ENCODE peak calls at places on chromosomes 5 and 9, in six cellular contexts. W, A, Y, Q, N and Z are unnamed samples. For H3K36me3 and H3K27me3, the result is how much of the 10 kb centered on the place peaks cover.

GRCh38 chr5:127213231-127213630 is 77.4 kb upstream of the MEGF10 start:
- DNase-seq in W (no peak), A (no peak), Y (no peak), Q (no peak), N (no peak), Z (no peak)

GRCh38 chr5:123610665-123611406 is 98.9 kb downstream of the CSNK1G3 start:
- DNase-seq in W (peak), A (no peak), Y (peak), Q (peak), N (no peak), Z (peak)

GRCh38 chr9:4969130-4969529 is 15.9 kb upstream of the JAK2 start:
- DNase-seq in W (no peak), A (no peak), Y (no peak), Q (no peak), N (no peak), Z (no peak)

GRCh38 chr5:71828641-71829040 is 109.6 kb downstream of the CARTPT start:
- DNase-seq in W (no peak), A (no peak), Y (peak), Q (no peak), N (no peak), Z (peak)

GRCh38 chr9:73270967-73271722 is 119.5 kb downstream of the ANXA1 start:
- DNase-seq in W (no peak), A (no peak), Y (peak), Q (no peak), N (no peak), Z (no peak)

GRCh38 chr5:105503950-105504349 is 1941.4 kb upstream of the NUDT12 start:
- DNase-seq in W (no peak), A (no peak), Y (peak), Q (no peak), N (no peak), Z (no peak)

GRCh38 chr9:100217536-100217935 is 118.5 kb downstream of the INVS start:
- DNase-seq in W (no peak), A (no peak), Y (no peak), Q (peak), N (no peak), Z (no peak)

GRCh38 chr5:59832577-59833301 is 60.8 kb downstream of the PDE4D start:
- DNase-seq in W (no peak), A (no peak), Y (no peak), Q (no peak), N (no peak), Z (no peak)

GRCh38 chr5:115816226-115817042 is at the start of gene CDO1:
- DNase-seq in W (peak), A (peak), Y (peak), Q (peak), N (peak), Z (peak)

GRCh38 chr5:74665823-74666222 is 19.2 kb upstream of the HEXB start:
- DNase-seq in W (no peak), A (no peak), Y (no peak), Q (no peak), N (no peak), Z (no peak)

GRCh38 chr9:117092582-117092981 is 322.3 kb downstream of the ASTN2 start:
- DNase-seq in W (no peak), A (no peak), Y (no peak), Q (no peak), N (no peak), Z (no peak)

GRCh38 chr5:17203329-17204132 is 13.9 kb upstream of the BASP1 start:
- DNase-seq in W (no peak), A (no peak), Y (peak), Q (peak), N (no peak), Z (peak)

GRCh38 chr5:176578391-176578808 is 29.3 kb downstream of the CDHR2 start:
- DNase-seq in W (no peak), A (no peak), Y (peak), Q (peak), N (peak), Z (peak)

GRCh38 chr5:158387499-158387898 is 528.6 kb upstream of the CLINT1 start:
- DNase-seq in W (no peak), A (no peak), Y (no peak), Q (no peak), N (no peak), Z (no peak)

GRCh38 chr5:64814073-64814472 is 45.3 kb downstream of the CWC27 start:
- DNase-seq in W (peak), A (no peak), Y (no peak), Q (no peak), N (no peak), Z (no peak)

GRCh38 chr9:84708400-84708799 is 38.9 kb downstream of the NTRK2 start:
- DNase-seq in W (no peak), A (no peak), Y (no peak), Q (peak), N (no peak), Z (no peak)

GRCh38 chr5:115949096-115949495 is 13.2 kb upstream of the LVRN start:
- DNase-seq in W (no peak), A (no peak), Y (no peak), Q (no peak), N (no peak), Z (no peak)

GRCh38 chr5:68274847-68275700 is 59.5 kb downstream of the PIK3R1 start:
- DNase-seq in W (peak), A (no peak), Y (no peak), Q (no peak), N (no peak), Z (no peak)

GRCh38 chr9:127422787-127423186 is 1.4 kb upstream of the ZNF79 start:
- DNase-seq in W (no peak), A (no peak), Y (no peak), Q (no peak), N (no peak), Z (no peak)

GRCh38 chr5:6734781-6735180 is 21.5 kb downstream of the TENT4A start:
- DNase-seq in W (no peak), A (peak), Y (no peak), Q (no peak), N (no peak), Z (no peak)

GRCh38 chr9:21317956-21318923 is 13.1 kb upstream of the IFNA5 start:
- DNase-seq in W (no peak), A (no peak), Y (peak), Q (peak), N (no peak), Z (no peak)

GRCh38 chr5:6765612-6766525 is 52.6 kb downstream of the TENT4A start:
- DNase-seq in W (peak), A (peak), Y (peak), Q (peak), N (peak), Z (peak)

GRCh38 chr9:7333714-7334113 is 465.9 kb downstream of the DMAC1 start:
- DNase-seq in W (no peak), A (no peak), Y (no peak), Q (no peak), N (no peak), Z (no peak)

GRCh38 chr9:125886365-125886764 is 139.2 kb downstream of the PBX3 start:
- DNase-seq in W (no peak), A (no peak), Y (no peak), Q (no peak), N (no peak), Z (peak)

GRCh38 chr9:70003786-70004185 is 39.9 kb upstream of the MAMDC2 start:
- DNase-seq in W (no peak), A (no peak), Y (peak), Q (no peak), N (no peak), Z (no peak)

GRCh38 chr9:124503713-124504529 is 3.3 kb downstream of the NR5A1 start:
- DNase-seq in W (no peak), A (no peak), Y (peak), Q (peak), N (no peak), Z (peak)

DNA sequence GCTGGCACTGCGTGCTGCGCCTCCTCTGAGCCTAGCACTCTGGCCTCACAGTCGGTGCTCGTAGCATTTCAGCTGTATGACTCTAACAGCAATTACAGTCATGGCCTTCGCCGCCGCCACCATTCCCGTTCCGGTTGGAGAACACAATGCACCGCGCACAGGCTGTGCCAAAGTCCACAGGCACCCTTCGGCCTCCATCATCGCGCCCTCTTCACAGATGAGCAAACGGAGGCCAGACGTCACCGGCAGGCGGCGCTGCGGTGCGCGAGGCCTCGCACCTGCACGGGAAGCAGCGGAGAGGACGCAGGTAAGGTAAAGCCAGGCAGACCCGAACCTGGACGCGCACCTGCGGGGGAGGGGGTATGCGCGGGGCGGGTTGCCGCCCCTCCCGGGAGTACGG is 128.9 kb downstream of the BARX1 start:
- DNase-seq in W (peak), A (no peak), Y (no peak), Q (peak), N (peak), Z (no peak)
- TF ChIP-seq CTCF in W (peak), A (no peak), Y (peak), Q (peak), N (peak), Z (no peak)

DNA sequence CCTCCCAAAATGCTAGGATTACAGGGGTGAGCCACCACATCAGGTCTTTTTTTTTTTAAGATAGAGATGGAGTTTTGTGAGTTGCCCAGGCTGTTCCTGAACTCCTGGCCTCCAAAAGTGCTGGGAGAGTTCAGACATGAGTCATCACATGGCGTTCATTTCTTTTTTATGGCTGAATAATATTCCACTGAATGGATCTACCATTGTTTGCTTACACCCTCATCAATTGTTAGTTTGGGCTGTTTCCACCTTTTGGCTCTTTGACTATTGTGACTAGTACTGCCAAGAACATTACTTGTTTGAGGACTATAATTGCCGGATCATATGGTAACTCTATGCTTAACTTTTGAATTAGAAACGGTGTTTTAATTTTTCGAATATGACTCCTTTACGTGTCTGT is 787 bp upstream of the N4BP3 start:
- DNase-seq in W (no peak), A (no peak), Y (no peak), Q (no peak), N (no peak), Z (no peak)
- H3K36me3 ChIP-seq in W (under half), A (under half), Y (under half), Q (under half), N (under half), Z (under half)

GRCh38 chr5:73438897-73439470 is 9.6 kb downstream of the FOXD1 start:
- DNase-seq in W (no peak), A (no peak), Y (no peak), Q (no peak), N (no peak), Z (no peak)
- H3K27me3 ChIP-seq in W (under half), A (under half), Y (under half), Q (half or more), N (half or more), Z (under half)

GRCh38 chr5:25090275-25090674 is 445.5 kb upstream of the CDH10 start:
- DNase-seq in W (no peak), A (no peak), Y (no peak), Q (no peak), N (no peak), Z (no peak)

GRCh38 chr5:25094219-25094618 is 449.4 kb upstream of the CDH10 start:
- DNase-seq in W (no peak), A (no peak), Y (no peak), Q (peak), N (no peak), Z (no peak)

GRCh38 chr5:25095261-25095660 is 450.5 kb upstream of the CDH10 start:
- DNase-seq in W (no peak), A (no peak), Y (no peak), Q (no peak), N (no peak), Z (no peak)

GRCh38 chr5:25090818-25091217 is 446.0 kb upstream of the CDH10 start:
- DNase-seq in W (no peak), A (no peak), Y (no peak), Q (no peak), N (no peak), Z (no peak)

GRCh38 chr5:25091917-25092316 is 447.1 kb upstream of the CDH10 start:
- DNase-seq in W (no peak), A (no peak), Y (peak), Q (no peak), N (no peak), Z (no peak)
- TF ChIP-seq CTCF in W (no peak), A (no peak), Y (no peak), Q (no peak), N (no peak), Z (no peak)

GRCh38 chr9:134047868-134048581 is 19.8 kb downstream of the BRD3 start:
- DNase-seq in W (no peak), A (no peak), Y (no peak), Q (no peak), N (no peak), Z (no peak)
- H3K36me3 ChIP-seq in W (under half), A (half or more), Y (under half), Q (under half), N (under half), Z (half or more)

DNA sequence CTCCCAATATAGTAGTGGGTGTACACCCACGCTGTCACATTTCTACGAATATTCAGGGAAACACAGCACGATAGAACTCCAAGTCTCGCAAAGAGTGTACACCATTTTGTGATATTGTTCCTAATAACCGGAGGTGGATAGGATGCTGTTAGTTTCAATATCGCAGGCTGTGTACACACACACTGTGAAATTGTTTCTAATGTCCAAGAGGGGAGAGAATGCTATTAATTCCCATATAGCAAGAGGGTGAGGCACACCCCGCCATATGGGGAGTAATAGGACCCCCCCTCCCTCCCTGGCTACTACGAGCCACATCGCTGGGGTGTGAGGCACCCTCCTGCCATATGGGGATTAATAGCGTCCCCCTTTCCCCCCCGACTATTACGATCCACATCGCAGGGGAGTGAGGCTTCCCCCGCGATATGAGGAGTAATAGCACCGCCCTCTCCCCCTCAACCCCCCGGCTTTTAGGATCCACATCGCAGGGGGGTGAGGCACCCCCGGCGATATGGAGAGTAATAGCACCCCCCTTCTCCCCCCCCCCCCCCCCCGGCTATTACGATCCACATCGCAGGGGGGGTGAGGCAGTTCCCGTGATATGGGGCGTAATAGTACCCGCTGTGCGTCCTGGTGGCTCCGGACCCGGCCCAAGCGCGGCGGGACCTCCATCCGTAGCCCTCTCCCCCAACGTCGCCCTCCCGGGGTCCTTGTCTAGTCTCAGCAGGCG is 565 bp upstream of the STK32A start:
- DNase-seq in W (peak), A (no peak), Y (no peak), Q (peak), N (no peak), Z (no peak)
- H3K27me3 ChIP-seq in W (under half), A (under half), Y (under half), Q (under half), N (under half), Z (under half)